ENCODE peak calls at places on chromosome 21, in five cellular contexts. One of them, this sample, is unnamed.

GRCh38 chr21:38938343-38938742 is 132.6 kb downstream of the ETS2 start:
- DNase-seq in pancreas: no peak
- DNase-seq in sigmoid colon: no peak
- DNase-seq in adrenal gland: no peak
- DNase-seq in fibroblast of pulmonary artery: peak
- DNase-seq in this sample: no peak

GRCh38 chr21:42612390-42612789 is 41.0 kb upstream of the PDE9A start:
- DNase-seq in pancreas: no peak
- DNase-seq in sigmoid colon: no peak
- DNase-seq in adrenal gland: no peak
- DNase-seq in fibroblast of pulmonary artery: no peak
- DNase-seq in this sample: no peak

GRCh38 chr21:42357307-42357706 is 6.5 kb upstream of the TFF2 start:
- DNase-seq in pancreas: no peak
- DNase-seq in sigmoid colon: no peak
- DNase-seq in adrenal gland: no peak
- DNase-seq in fibroblast of pulmonary artery: no peak
- DNase-seq in this sample: peak

GRCh38 chr21:25384782-25385181 is 222.5 kb downstream of the MRPL39 start:
- DNase-seq in pancreas: no peak
- DNase-seq in sigmoid colon: no peak
- DNase-seq in adrenal gland: no peak
- DNase-seq in fibroblast of pulmonary artery: no peak
- DNase-seq in this sample: no peak

GRCh38 chr21:31108969-31109368 is 70.7 kb upstream of the KRTAP19-8 start:
- DNase-seq in pancreas: no peak
- DNase-seq in sigmoid colon: no peak
- DNase-seq in adrenal gland: no peak
- DNase-seq in fibroblast of pulmonary artery: peak
- DNase-seq in this sample: peak

GRCh38 chr21:14630556-14631069 is 84.5 kb upstream of the SAMSN1 start:
- DNase-seq in pancreas: no peak
- DNase-seq in sigmoid colon: no peak
- DNase-seq in adrenal gland: no peak
- DNase-seq in fibroblast of pulmonary artery: peak
- DNase-seq in this sample: no peak

GRCh38 chr21:29376556-29376955 is 77.8 kb downstream of the BACH1 start:
- DNase-seq in pancreas: peak
- DNase-seq in sigmoid colon: peak
- DNase-seq in adrenal gland: no peak
- DNase-seq in fibroblast of pulmonary artery: peak
- DNase-seq in this sample: peak

GRCh38 chr21:40053007-40053406 is 185.8 kb downstream of the PCP4 start:
- DNase-seq in pancreas: no peak
- DNase-seq in sigmoid colon: peak
- DNase-seq in adrenal gland: no peak
- DNase-seq in fibroblast of pulmonary artery: no peak
- DNase-seq in this sample: no peak

GRCh38 chr21:46057111-46057709 is 40.7 kb upstream of the COL6A2 start:
- DNase-seq in pancreas: no peak
- DNase-seq in sigmoid colon: peak
- DNase-seq in adrenal gland: no peak
- DNase-seq in fibroblast of pulmonary artery: no peak
- DNase-seq in this sample: no peak

GRCh38 chr21:46317710-46318463 is 5.8 kb downstream of the C21orf58 start:
- DNase-seq in pancreas: no peak
- DNase-seq in sigmoid colon: no peak
- DNase-seq in adrenal gland: no peak
- DNase-seq in fibroblast of pulmonary artery: no peak
- DNase-seq in this sample: no peak

GRCh38 chr21:45574081-45574501 is 31.9 kb upstream of the SLC19A1 start:
- DNase-seq in pancreas: no peak
- DNase-seq in sigmoid colon: peak
- DNase-seq in adrenal gland: no peak
- DNase-seq in fibroblast of pulmonary artery: no peak
- DNase-seq in this sample: no peak

GRCh38 chr21:42554251-42554937 is 40.7 kb downstream of the SLC37A1 start:
- DNase-seq in pancreas: no peak
- DNase-seq in sigmoid colon: peak
- DNase-seq in adrenal gland: peak
- DNase-seq in fibroblast of pulmonary artery: no peak
- DNase-seq in this sample: no peak

GRCh38 chr21:42939581-42940413 is 14.4 kb upstream of the ERVH48-1 start:
- DNase-seq in pancreas: peak
- DNase-seq in sigmoid colon: peak
- DNase-seq in adrenal gland: peak
- DNase-seq in fibroblast of pulmonary artery: peak
- DNase-seq in this sample: peak

GRCh38 chr21:31184462-31184861 is 146.2 kb upstream of the KRTAP19-8 start:
- DNase-seq in pancreas: no peak
- DNase-seq in sigmoid colon: no peak
- DNase-seq in adrenal gland: no peak
- DNase-seq in fibroblast of pulmonary artery: no peak
- DNase-seq in this sample: no peak

GRCh38 chr21:22421416-22422190 is 1423.4 kb downstream of the NCAM2 start:
- DNase-seq in pancreas: no peak
- DNase-seq in sigmoid colon: no peak
- DNase-seq in adrenal gland: no peak
- DNase-seq in fibroblast of pulmonary artery: no peak
- DNase-seq in this sample: no peak

GRCh38 chr21:44817506-44817880 is 369 bp downstream of the SUMO3 start:
- DNase-seq in pancreas: peak
- DNase-seq in sigmoid colon: peak
- DNase-seq in adrenal gland: peak
- DNase-seq in fibroblast of pulmonary artery: peak
- DNase-seq in this sample: peak

GRCh38 chr21:45384656-45385548 is 20.1 kb upstream of the COL18A1 start:
- DNase-seq in pancreas: no peak
- DNase-seq in sigmoid colon: peak
- DNase-seq in adrenal gland: peak
- DNase-seq in fibroblast of pulmonary artery: no peak
- DNase-seq in this sample: no peak

GRCh38 chr21:14609274-14609673 is 63.2 kb upstream of the SAMSN1 start:
- DNase-seq in pancreas: no peak
- DNase-seq in sigmoid colon: no peak
- DNase-seq in adrenal gland: no peak
- DNase-seq in fibroblast of pulmonary artery: no peak
- DNase-seq in this sample: no peak

GRCh38 chr21:46549650-46550049 is 55.2 kb downstream of the S100B start:
- DNase-seq in pancreas: no peak
- DNase-seq in sigmoid colon: peak
- DNase-seq in adrenal gland: no peak
- DNase-seq in fibroblast of pulmonary artery: no peak
- DNase-seq in this sample: no peak

GRCh38 chr21:29248124-29248523 is 50.6 kb upstream of the BACH1 start:
- DNase-seq in pancreas: no peak
- DNase-seq in sigmoid colon: no peak
- DNase-seq in adrenal gland: no peak
- DNase-seq in fibroblast of pulmonary artery: no peak
- DNase-seq in this sample: no peak

GRCh38 chr21:44940116-44940631 is 345 bp downstream of the SLX9 start:
- DNase-seq in pancreas: no peak
- DNase-seq in sigmoid colon: no peak
- DNase-seq in adrenal gland: no peak
- DNase-seq in fibroblast of pulmonary artery: no peak
- DNase-seq in this sample: no peak

GRCh38 chr21:43740497-43741156 is 21.7 kb downstream of the PDXK start:
- DNase-seq in pancreas: no peak
- DNase-seq in sigmoid colon: peak
- DNase-seq in adrenal gland: no peak
- DNase-seq in fibroblast of pulmonary artery: peak
- DNase-seq in this sample: peak

GRCh38 chr21:42395302-42395701 is 550 bp downstream of the TMPRSS3 start:
- DNase-seq in pancreas: no peak
- DNase-seq in sigmoid colon: no peak
- DNase-seq in adrenal gland: no peak
- DNase-seq in fibroblast of pulmonary artery: no peak
- DNase-seq in this sample: no peak

GRCh38 chr21:39121600-39122355 is 61.5 kb downstream of the PSMG1 start:
- DNase-seq in pancreas: no peak
- DNase-seq in sigmoid colon: no peak
- DNase-seq in adrenal gland: no peak
- DNase-seq in fibroblast of pulmonary artery: no peak
- DNase-seq in this sample: no peak

GRCh38 chr21:41121785-41122415 is 46.1 kb upstream of the BACE2 start:
- DNase-seq in pancreas: peak
- DNase-seq in sigmoid colon: peak
- DNase-seq in adrenal gland: peak
- DNase-seq in fibroblast of pulmonary artery: peak
- DNase-seq in this sample: peak

GRCh38 chr21:44461438-44462089 is 6.3 kb downstream of the LRRC3 start:
- DNase-seq in pancreas: no peak
- DNase-seq in sigmoid colon: peak
- DNase-seq in adrenal gland: no peak
- DNase-seq in fibroblast of pulmonary artery: no peak
- DNase-seq in this sample: no peak

GRCh38 chr21:44352253-44352860 is 1.1 kb upstream of the TRPM2 start:
- DNase-seq in pancreas: no peak
- DNase-seq in sigmoid colon: no peak
- DNase-seq in adrenal gland: no peak
- DNase-seq in fibroblast of pulmonary artery: no peak
- DNase-seq in this sample: no peak

GRCh38 chr21:39788383-39788782 is 43.4 kb downstream of the IGSF5 start:
- DNase-seq in pancreas: peak
- DNase-seq in sigmoid colon: peak
- DNase-seq in adrenal gland: peak
- DNase-seq in fibroblast of pulmonary artery: peak
- DNase-seq in this sample: peak

GRCh38 chr21:39182484-39183271 is 573 bp downstream of the PSMG1 start:
- DNase-seq in pancreas: no peak
- DNase-seq in sigmoid colon: peak
- DNase-seq in adrenal gland: peak
- DNase-seq in fibroblast of pulmonary artery: peak
- DNase-seq in this sample: peak

GRCh38 chr21:40272037-40272436 is 404.8 kb downstream of the PCP4 start:
- DNase-seq in pancreas: no peak
- DNase-seq in sigmoid colon: no peak
- DNase-seq in adrenal gland: no peak
- DNase-seq in fibroblast of pulmonary artery: no peak
- DNase-seq in this sample: no peak

DNA sequence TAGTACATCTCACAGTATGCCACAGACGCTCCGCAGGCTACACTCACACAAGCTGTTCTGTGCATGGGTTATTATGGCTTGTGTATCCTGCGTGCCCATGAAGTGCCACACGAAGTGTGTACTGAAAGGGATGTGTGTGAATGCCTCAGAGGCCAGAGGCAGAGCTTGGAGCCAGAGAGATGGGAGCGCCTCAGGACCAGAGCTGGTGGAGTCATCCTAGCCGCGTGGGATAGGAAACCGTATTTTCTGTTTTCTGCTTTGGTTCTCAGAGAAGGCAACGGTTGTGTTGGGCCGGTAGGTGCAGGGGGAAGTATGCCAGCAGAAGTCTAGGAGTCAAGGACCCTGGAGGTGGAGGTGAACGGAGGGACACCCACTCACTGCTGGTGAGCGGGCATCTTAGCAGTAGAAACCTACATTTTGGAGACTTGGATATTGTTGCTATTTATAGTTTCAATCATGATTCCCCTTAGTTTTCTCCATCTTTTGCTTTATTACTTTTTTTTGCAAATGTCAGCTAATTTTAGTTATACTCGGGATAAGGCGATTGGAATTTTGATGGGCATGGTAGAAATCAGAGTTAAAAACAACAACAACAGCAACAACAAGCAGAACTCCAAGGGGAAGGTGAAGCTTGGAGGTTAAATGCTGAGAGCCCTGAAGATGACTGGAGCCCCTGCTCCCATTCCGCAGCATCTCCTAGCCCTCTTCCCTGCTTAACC is 188.2 kb downstream of the DYRK1A start:
- DNase-seq in pancreas: no peak
- DNase-seq in sigmoid colon: no peak
- DNase-seq in adrenal gland: no peak
- DNase-seq in fibroblast of pulmonary artery: no peak
- DNase-seq in this sample: no peak
- TF ChIP-seq CTCF in pancreas: no peak
- TF ChIP-seq CTCF in sigmoid colon: no peak
- TF ChIP-seq CTCF in adrenal gland: no peak
- TF ChIP-seq CTCF in fibroblast of pulmonary artery: no peak
- TF ChIP-seq CTCF in this sample: no peak

GRCh38 chr21:33286076-33286475 is 19.9 kb downstream of the IL10RB start:
- DNase-seq in pancreas: no peak
- DNase-seq in sigmoid colon: no peak
- DNase-seq in adrenal gland: no peak
- DNase-seq in fibroblast of pulmonary artery: no peak
- DNase-seq in this sample: no peak
- H3K4me3 ChIP-seq in pancreas: no peak
- H3K4me3 ChIP-seq in sigmoid colon: no peak
- H3K4me3 ChIP-seq in adrenal gland: no peak
- H3K4me3 ChIP-seq in fibroblast of pulmonary artery: no peak
- H3K4me3 ChIP-seq in this sample: no peak

DNA sequence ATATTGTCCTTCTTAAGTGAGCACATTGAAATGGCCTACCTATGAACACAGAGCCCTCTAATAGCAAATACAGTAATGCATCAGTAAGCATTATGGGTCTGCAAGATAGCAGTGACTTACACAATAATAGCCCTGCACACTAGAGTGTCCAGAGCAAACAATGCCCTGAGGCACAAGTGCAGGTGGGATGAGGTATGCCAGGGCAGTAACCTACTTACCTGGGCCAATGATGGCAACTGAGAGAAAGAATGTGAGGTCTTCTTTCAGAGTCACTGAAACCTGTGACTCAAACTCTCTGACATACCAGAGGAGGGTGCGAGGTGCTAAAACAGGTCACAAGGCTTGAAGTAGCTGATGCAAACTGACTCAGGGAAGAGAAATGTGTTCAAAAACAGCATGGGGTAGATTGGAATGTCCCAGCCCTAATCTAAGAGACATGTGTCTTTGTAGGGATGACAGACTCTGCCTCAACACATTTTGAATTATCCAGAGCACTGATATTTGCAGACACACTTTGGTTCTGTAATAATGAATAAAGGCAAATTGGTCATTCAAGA is 168.5 kb upstream of the RUNX1 start:
- DNase-seq in pancreas: no peak
- DNase-seq in sigmoid colon: no peak
- DNase-seq in adrenal gland: no peak
- DNase-seq in fibroblast of pulmonary artery: peak
- DNase-seq in this sample: peak
- TF ChIP-seq CTCF in pancreas: no peak
- TF ChIP-seq CTCF in sigmoid colon: no peak
- TF ChIP-seq CTCF in adrenal gland: no peak
- TF ChIP-seq CTCF in fibroblast of pulmonary artery: no peak
- TF ChIP-seq CTCF in this sample: no peak

GRCh38 chr21:16533692-16534407 is 804.1 kb downstream of the USP25 start:
- DNase-seq in pancreas: no peak
- DNase-seq in sigmoid colon: no peak
- DNase-seq in adrenal gland: no peak
- DNase-seq in fibroblast of pulmonary artery: no peak
- DNase-seq in this sample: no peak

GRCh38 chr21:16534408-16535099 is 804.8 kb downstream of the USP25 start:
- DNase-seq in pancreas: peak
- DNase-seq in sigmoid colon: peak
- DNase-seq in adrenal gland: peak
- DNase-seq in fibroblast of pulmonary artery: peak
- DNase-seq in this sample: peak

GRCh38 chr21:16539041-16539440 is 809.3 kb downstream of the USP25 start:
- DNase-seq in pancreas: no peak
- DNase-seq in sigmoid colon: no peak
- DNase-seq in adrenal gland: no peak
- DNase-seq in fibroblast of pulmonary artery: no peak
- DNase-seq in this sample: no peak

GRCh38 chr21:16535100-16535418 is 805.3 kb downstream of the USP25 start:
- DNase-seq in pancreas: peak
- DNase-seq in sigmoid colon: peak
- DNase-seq in adrenal gland: peak
- DNase-seq in fibroblast of pulmonary artery: peak
- DNase-seq in this sample: peak

GRCh38 chr21:16536661-16537359 is 807.0 kb downstream of the USP25 start:
- DNase-seq in pancreas: no peak
- DNase-seq in sigmoid colon: no peak
- DNase-seq in adrenal gland: no peak
- DNase-seq in fibroblast of pulmonary artery: peak
- DNase-seq in this sample: peak
- H3K4me3 ChIP-seq in pancreas: no peak
- H3K4me3 ChIP-seq in sigmoid colon: peak
- H3K4me3 ChIP-seq in adrenal gland: no peak
- H3K4me3 ChIP-seq in fibroblast of pulmonary artery: peak
- H3K4me3 ChIP-seq in this sample: peak